ENCODE peak calls at places on chromosomes 7 and 10, in four cellular contexts. O is HCT116, K is SK-N-SH, M is GM23248. T is an unnamed sample. For H4K20me1, the result is how much of the 10 kb centered on the place peaks cover.

GRCh38 chr7:35315517-35315916 is 61.6 kb upstream of the TBX20 start:
- DNase-seq in M (no peak), O (no peak), K (no peak), T (no peak)

GRCh38 chr10:31723074-31723750 is 205.4 kb downstream of the ARHGAP12 start:
- DNase-seq in K (no peak), M (peak), O (no peak), T (no peak)

GRCh38 chr7:116185450-116185849 is 24.9 kb upstream of the TES start:
- DNase-seq in K (no peak), M (no peak), O (no peak), T (no peak)

GRCh38 chr7:111729483-111729882 is 167.2 kb upstream of the IMMP2L start:
- DNase-seq in M (no peak), K (peak), O (no peak), T (no peak)

GRCh38 chr7:37915438-37915837 is 1.2 kb downstream of the SFRP4 start:
- DNase-seq in K (peak), O (no peak), M (no peak), T (peak)

GRCh38 chr10:64116731-64117130 is 595.5 kb downstream of the REEP3 start:
- DNase-seq in K (no peak), M (no peak), O (no peak), T (no peak)

GRCh38 chr10:61757525-61758397 is 95.0 kb downstream of the CABCOCO1 start:
- DNase-seq in K (no peak), O (no peak), M (peak), T (peak)

GRCh38 chr10:115710136-115710535 is 562.9 kb downstream of the GFRA1 start:
- DNase-seq in O (no peak), M (peak), K (no peak), T (no peak)

GRCh38 chr7:29370531-29371314 is 176.1 kb downstream of the CHN2 start:
- DNase-seq in O (peak), K (no peak), M (peak), T (peak)

GRCh38 chr10:132115736-132116135 is 50.0 kb downstream of the JAKMIP3 start:
- DNase-seq in O (no peak), K (no peak), M (no peak), T (no peak)

GRCh38 chr10:47186941-47187340 is 113.1 kb upstream of the GDF10 start:
- DNase-seq in K (no peak), O (no peak), M (no peak), T (no peak)

GRCh38 chr7:124688991-124689390 is 76.6 kb downstream of the GPR37 start:
- DNase-seq in O (no peak), M (peak), K (no peak), T (no peak)

GRCh38 chr7:484365-485101 is 35.1 kb downstream of the PDGFA start:
- DNase-seq in M (no peak), O (no peak), K (no peak), T (no peak)

GRCh38 chr7:102872460-102872859 is 40.3 kb upstream of the LRRC17 start:
- DNase-seq in O (no peak), K (no peak), M (peak), T (no peak)

GRCh38 chr10:18312385-18313145 is 172.3 kb downstream of the CACNB2 start:
- DNase-seq in K (peak), M (peak), O (peak), T (peak)

GRCh38 chr10:82089327-82089726 is 214.3 kb downstream of the NRG3 start:
- DNase-seq in O (no peak), K (peak), M (no peak), T (no peak)

GRCh38 chr7:100091411-100092181 is 2.8 kb downstream of the COPS6 start:
- DNase-seq in M (peak), O (no peak), K (peak), T (no peak)

GRCh38 chr10:36094091-36094490 is 452.0 kb upstream of the FZD8 start:
- DNase-seq in O (no peak), K (no peak), M (peak), T (no peak)

GRCh38 chr7:1055084-1055450 is 10.7 kb downstream of the GPR146 start:
- DNase-seq in M (no peak), O (no peak), K (peak), T (peak)

GRCh38 chr10:24944512-24945255 is 7.7 kb downstream of the PRTFDC1 start:
- DNase-seq in O (peak), M (peak), K (no peak), T (peak)

GRCh38 chr10:96586419-96587254 is at the start of gene TM9SF3:
- DNase-seq in M (peak), O (peak), K (peak), T (peak)

GRCh38 chr10:34217524-34217923 is 597.6 kb downstream of the PARD3 start:
- DNase-seq in K (no peak), O (no peak), M (no peak), T (no peak)

GRCh38 chr10:32174349-32174893 is 118.2 kb upstream of the KIF5B start:
- DNase-seq in O (no peak), K (no peak), M (no peak), T (no peak)

GRCh38 chr7:2635810-2636701 is 4.3 kb downstream of the TTYH3 start:
- DNase-seq in O (no peak), K (no peak), M (no peak), T (peak)

GRCh38 chr7:51428226-51428887 is 111.7 kb upstream of the COBL start:
- DNase-seq in O (peak), K (no peak), M (no peak), T (peak)

GRCh38 chr10:61169294-61169693 is 225.3 kb upstream of the RHOBTB1 start:
- DNase-seq in O (no peak), K (no peak), M (no peak), T (no peak)

GRCh38 chr10:78931333-78932083 is 137.3 kb upstream of the ZMIZ1 start:
- DNase-seq in K (peak), M (peak), O (no peak), T (peak)

GRCh38 chr7:98283127-98283886 is 1.8 kb downstream of the BRI3 start:
- DNase-seq in M (peak), K (peak), O (no peak), T (peak)

GRCh38 chr7:129351320-129351719 is 82.9 kb upstream of the STRIP2 start:
- DNase-seq in M (peak), K (no peak), O (no peak), T (no peak)

GRCh38 chr7:135389971-135390370 is 119.9 kb downstream of the CNOT4 start:
- DNase-seq in M (peak), K (no peak), O (no peak), T (no peak)

GRCh38 chr7:19060870-19061269 is 56.6 kb downstream of the TWIST1 start:
- DNase-seq in M (peak), K (no peak), O (no peak), T (no peak)

GRCh38 chr10:94186722-94187121 is 176.0 kb downstream of the NOC3L start:
- DNase-seq in K (peak), O (no peak), M (no peak), T (no peak)

GRCh38 chr7:15821484-15822122 is 135.1 kb upstream of the MEOX2 start:
- DNase-seq in K (no peak), O (no peak), M (peak), T (no peak)

GRCh38 chr7:124059375-124059774 is 26.5 kb upstream of the TMEM229A start:
- DNase-seq in O (no peak), M (no peak), K (no peak), T (no peak)

GRCh38 chr10:35462491-35462934 is 126.2 kb downstream of the CCNY start:
- DNase-seq in M (no peak), O (no peak), K (no peak), T (no peak)

GRCh38 chr10:69101451-69102095 is 13.7 kb downstream of the SRGN start:
- DNase-seq in M (peak), O (no peak), K (no peak), T (no peak)

GRCh38 chr10:119896937-119897336 is 4.4 kb downstream of the SEC23IP start:
- DNase-seq in K (peak), O (no peak), M (peak), T (peak)
- H4K20me1 ChIP-seq in K (half or more), O (under half), M (under half), T (under half)

GRCh38 chr10:102422586-102423129 is 2.0 kb downstream of the FBXL15 start:
- DNase-seq in O (peak), M (peak), K (peak), T (peak)

GRCh38 chr10:102420810-102421644 is at the start of gene FBXL15:
- DNase-seq in O (peak), M (peak), K (peak), T (peak)

GRCh38 chr10:102423372-102423968 is 2.8 kb downstream of the FBXL15 start:
- DNase-seq in M (no peak), O (no peak), K (no peak), T (no peak)

GRCh38 chr10:102420443-102420809 is 210 bp upstream of the FBXL15 start:
- DNase-seq in K (peak), M (peak), O (no peak), T (peak)

DNA sequence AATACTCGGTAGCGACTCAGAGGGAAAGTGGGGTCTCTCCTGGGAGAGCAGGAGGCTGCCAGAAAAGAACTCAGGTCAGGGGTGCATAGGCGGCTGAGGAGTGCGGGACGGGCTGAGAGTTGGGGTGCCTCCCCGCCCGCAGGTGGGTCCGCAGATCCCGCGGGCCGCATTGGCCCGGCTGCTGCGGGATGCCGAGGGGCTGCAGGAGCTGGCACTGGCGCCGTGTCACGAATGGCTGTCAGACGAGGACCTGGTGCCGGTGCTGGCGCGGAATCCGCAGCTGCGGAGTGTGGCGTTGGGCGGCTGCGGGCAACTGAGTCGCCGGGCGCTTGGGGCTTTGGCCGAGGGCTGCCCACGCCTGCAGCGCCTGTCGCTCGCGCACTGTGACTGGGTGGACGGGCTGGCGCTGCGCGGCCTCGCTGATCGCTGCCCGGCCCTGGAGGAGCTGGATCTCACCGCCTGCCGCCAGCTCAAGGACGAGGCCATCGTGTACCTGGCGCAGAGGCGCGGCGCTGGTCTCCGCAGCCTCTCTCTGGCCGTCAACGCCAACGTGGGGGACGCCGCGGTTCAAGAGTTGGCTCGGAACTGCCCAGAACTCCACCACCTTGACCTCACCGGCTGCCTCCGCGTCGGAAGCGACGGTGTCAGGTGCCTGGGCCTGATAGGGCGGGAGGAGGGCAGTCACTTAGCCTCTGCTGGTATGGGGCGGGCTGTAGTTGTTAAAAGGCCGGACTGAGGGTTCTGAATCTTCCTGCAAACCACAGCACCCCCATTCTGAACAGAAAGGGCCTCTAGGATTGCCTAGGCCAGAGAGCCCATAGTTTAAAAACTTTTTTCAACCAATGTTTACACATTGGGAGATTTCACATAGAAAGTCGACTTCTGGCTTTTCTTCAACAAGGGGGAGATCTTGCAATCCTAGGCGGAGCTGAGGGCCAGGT is 1.3 kb downstream of the FBXL15 start:
- DNase-seq in O (no peak), M (peak), K (peak), T (peak)
- H3K27ac ChIP-seq in O (peak), M (peak), K (peak), T (peak)

GRCh38 chr7:80600046-80600445 is 38.4 kb upstream of the CD36 start:
- DNase-seq in K (no peak), M (no peak), O (no peak), T (no peak)

GRCh38 chr7:80593869-80594587 is 44.4 kb upstream of the CD36 start:
- DNase-seq in K (no peak), M (peak), O (no peak), T (no peak)

GRCh38 chr7:80602007-80602406 is 36.4 kb upstream of the CD36 start:
- DNase-seq in K (no peak), M (no peak), O (no peak), T (no peak)

GRCh38 chr7:80597875-80598274 is 40.6 kb upstream of the CD36 start:
- DNase-seq in K (no peak), O (no peak), M (no peak), T (no peak)

DNA sequence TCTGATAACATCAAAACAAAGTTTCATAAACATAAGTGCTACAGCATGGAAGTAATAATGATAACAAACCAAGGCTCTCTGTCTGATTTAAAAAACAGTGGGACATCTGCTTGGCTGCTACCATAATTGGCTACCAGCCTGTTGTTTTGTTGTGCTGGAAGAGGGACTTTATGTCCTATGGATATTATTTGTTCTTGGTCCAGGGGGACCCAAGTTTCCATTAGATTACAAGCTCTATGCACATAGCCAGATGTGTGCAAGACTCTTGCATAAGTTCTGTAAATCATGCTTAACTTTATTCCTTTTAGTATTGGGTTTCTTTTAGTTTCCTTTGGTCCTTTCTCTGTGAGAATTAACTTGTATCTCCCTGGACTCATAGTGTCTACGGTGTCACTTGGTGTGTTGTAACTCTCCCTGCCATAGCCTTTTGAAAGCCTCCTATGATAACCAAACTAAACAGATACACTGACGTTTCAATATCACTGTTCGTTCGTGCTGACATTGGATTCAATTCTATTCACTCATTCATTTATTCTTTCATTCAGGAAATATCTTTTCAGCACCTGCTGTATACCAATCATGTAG is 41.4 kb upstream of the CD36 start:
- DNase-seq in M (no peak), K (no peak), O (no peak), T (no peak)
- TF ChIP-seq EZH2phosphoT487 in M (no peak), K (no peak), O (no peak), T (no peak)

GRCh38 chr7:101865031-101865824 is 47.8 kb downstream of the CUX1 start:
- DNase-seq in O (no peak), M (no peak), K (no peak), T (no peak)

GRCh38 chr7:101866328-101866727 is 48.9 kb downstream of the CUX1 start:
- DNase-seq in O (no peak), K (no peak), M (no peak), T (no peak)

GRCh38 chr7:101863598-101863997 is 46.2 kb downstream of the CUX1 start:
- DNase-seq in O (no peak), M (no peak), K (no peak), T (no peak)

GRCh38 chr7:101862280-101863220 is 45.1 kb downstream of the CUX1 start:
- DNase-seq in O (no peak), M (no peak), K (no peak), T (no peak)

DNA sequence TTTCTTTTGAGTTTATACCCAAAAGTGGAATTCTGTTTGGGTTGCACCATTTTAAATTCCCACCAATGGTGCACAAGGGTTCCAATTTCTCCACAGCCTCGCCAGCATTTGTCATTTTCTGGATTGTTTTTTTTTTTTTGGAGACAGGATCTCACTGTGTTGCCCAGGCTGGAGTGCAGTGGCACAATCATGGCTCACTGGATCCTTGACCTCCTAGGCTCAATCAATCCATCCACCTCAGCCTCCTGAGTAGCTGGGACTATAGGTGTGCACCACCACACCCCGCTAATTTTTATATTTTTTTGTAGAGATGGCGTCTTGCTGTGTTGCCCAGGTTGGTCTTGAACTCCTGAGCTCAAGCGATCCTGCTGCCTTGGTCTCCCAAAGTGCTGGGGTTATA is 46.6 kb downstream of the CUX1 start:
- DNase-seq in O (no peak), K (no peak), M (no peak), T (no peak)
- H4K20me1 ChIP-seq in O (under half), K (half or more), M (under half), T (half or more)